ENCODE peak calls at places on chromosomes 1 and 21, in four cellular contexts. V is hepatocyte, W is fibroblast of lung, B is A673. E is an unnamed sample.

GRCh38 chr1:154157520-154158306 is 2.8 kb upstream of the NUP210L start:
- DNase-seq in V (peak), W (peak), B (no peak), E (peak)

GRCh38 chr1:33502726-33503125 is 30.3 kb downstream of the ZSCAN20 start:
- DNase-seq in V (no peak), W (peak), B (peak), E (no peak)

GRCh38 chr1:151837197-151837596 is 2.4 kb downstream of the C2CD4D start:
- DNase-seq in V (no peak), W (no peak), B (no peak), E (peak)

GRCh38 chr21:31098576-31099005 is 60.3 kb upstream of the KRTAP19-8 start:
- DNase-seq in V (peak), W (peak), B (peak), E (peak)

GRCh38 chr1:27785763-27786162 is 12.7 kb downstream of the STX12 start:
- DNase-seq in V (peak), W (peak), B (no peak), E (no peak)

GRCh38 chr1:221736714-221737113 is 5.2 kb downstream of the DUSP10 start:
- DNase-seq in V (no peak), W (no peak), B (no peak), E (no peak)

GRCh38 chr1:166925791-166926483 is 49.4 kb downstream of the ILDR2 start:
- DNase-seq in V (no peak), W (peak), B (peak), E (no peak)

GRCh38 chr1:36436820-36437219 is 13.4 kb downstream of the OSCP1 start:
- DNase-seq in V (peak), W (peak), B (no peak), E (no peak)

GRCh38 chr1:167786502-167786901 is 64.7 kb downstream of the MPZL1 start:
- DNase-seq in V (no peak), W (no peak), B (no peak), E (no peak)

GRCh38 chr1:36650200-36651065 is 167.7 kb upstream of the CSF3R start:
- DNase-seq in V (peak), W (peak), B (peak), E (peak)

GRCh38 chr1:189150624-189151023 is 1327.0 kb downstream of the BRINP3 start:
- DNase-seq in V (no peak), W (no peak), B (no peak), E (no peak)

GRCh38 chr1:155176544-155177071 is 3.0 kb downstream of the TRIM46 start:
- DNase-seq in V (peak), W (peak), B (peak), E (peak)

GRCh38 chr1:30654188-30654587 is 69.2 kb downstream of the MATN1 start:
- DNase-seq in V (no peak), W (no peak), B (no peak), E (no peak)

GRCh38 chr1:225415307-225415706 is 12.5 kb downstream of the LBR start:
- DNase-seq in V (no peak), W (no peak), B (no peak), E (no peak)

GRCh38 chr1:181936768-181937581 is 124.5 kb downstream of the ZNF648 start:
- DNase-seq in V (peak), W (peak), B (peak), E (peak)

GRCh38 chr1:232669981-232670763 is 40.2 kb upstream of the SIPA1L2 start:
- DNase-seq in V (no peak), W (peak), B (no peak), E (no peak)

GRCh38 chr1:201153474-201154388 is 543 bp downstream of the TMEM9 start:
- DNase-seq in V (no peak), W (peak), B (no peak), E (no peak)

GRCh38 chr1:15033264-15033663 is 120.3 kb upstream of the TMEM51 start:
- DNase-seq in V (no peak), W (peak), B (no peak), E (no peak)

GRCh38 chr1:42046772-42047552 is 106.2 kb upstream of the GUCA2B start:
- DNase-seq in V (peak), W (no peak), B (no peak), E (no peak)

GRCh38 chr1:84998642-84999280 is 1.8 kb upstream of the MCOLN2 start:
- DNase-seq in V (peak), W (peak), B (peak), E (no peak)

GRCh38 chr21:44378646-44379581 is 25.5 kb downstream of the TRPM2 start:
- DNase-seq in V (no peak), W (no peak), B (no peak), E (no peak)

GRCh38 chr21:37855568-37856391 is 60.5 kb downstream of the KCNJ6 start:
- DNase-seq in V (no peak), W (peak), B (no peak), E (no peak)

GRCh38 chr1:210905944-210906453 is 227.9 kb downstream of the KCNH1 start:
- DNase-seq in V (no peak), W (no peak), B (no peak), E (no peak)

GRCh38 chr1:30898031-30898815 is 10.3 kb downstream of the SDC3 start:
- DNase-seq in V (no peak), W (no peak), B (no peak), E (no peak)

GRCh38 chr1:173473599-173474011 is 3.5 kb upstream of the PRDX6 start:
- DNase-seq in V (peak), W (peak), B (no peak), E (no peak)

GRCh38 chr1:106937104-106937503 is 119.4 kb upstream of the PRMT6 start:
- DNase-seq in V (no peak), W (peak), B (peak), E (no peak)

GRCh38 chr1:110135268-110136065 is 14.8 kb upstream of the SLC6A17 start:
- DNase-seq in V (no peak), W (no peak), B (no peak), E (no peak)

GRCh38 chr1:8040586-8040985 is 14.5 kb upstream of the ERRFI1 start:
- DNase-seq in V (peak), W (peak), B (peak), E (no peak)

GRCh38 chr1:8396912-8397406 is 79.0 kb downstream of the SLC45A1 start:
- DNase-seq in V (peak), W (peak), B (peak), E (no peak)

GRCh38 chr1:94081566-94082344 is 39.2 kb downstream of the ABCA4 start:
- DNase-seq in V (no peak), W (peak), B (peak), E (no peak)

GRCh38 chr1:56589369-56589768 is 10.0 kb upstream of the PLPP3 start:
- DNase-seq in V (no peak), W (no peak), B (no peak), E (no peak)

GRCh38 chr1:206631085-206631509 is 4.2 kb upstream of the DYRK3 start:
- DNase-seq in V (peak), W (peak), B (peak), E (peak)

GRCh38 chr1:186595969-186596368 is 84.3 kb downstream of the PTGS2 start:
- DNase-seq in V (no peak), W (no peak), B (no peak), E (no peak)

GRCh38 chr21:19458295-19458694 is 1054.7 kb upstream of the TMPRSS15 start:
- DNase-seq in V (no peak), W (no peak), B (no peak), E (no peak)

GRCh38 chr1:155801149-155801548 is 55.9 kb downstream of the GON4L start:
- DNase-seq in V (no peak), W (peak), B (peak), E (no peak)

GRCh38 chr1:20710450-20711284 is 7.1 kb downstream of the KIF17 start:
- DNase-seq in V (no peak), W (no peak), B (no peak), E (no peak)

GRCh38 chr1:92184632-92185031 is 33.1 kb upstream of the C1orf146 start:
- DNase-seq in V (no peak), W (peak), B (peak), E (no peak)

GRCh38 chr1:117512728-117513321 is 93.0 kb upstream of the TENT5C start:
- DNase-seq in V (peak), W (no peak), B (peak), E (no peak)

GRCh38 chr1:66752000-66752592 is at the start of gene DYNLT5:
- DNase-seq in V (peak), W (peak), B (no peak), E (no peak)

GRCh38 chr1:39692152-39693064 is 1.2 kb upstream of the HPCAL4 start:
- DNase-seq in V (no peak), W (no peak), B (no peak), E (no peak)
- TF ChIP-seq EZH2 in V (peak), W (peak), B (peak), E (no peak)

DNA sequence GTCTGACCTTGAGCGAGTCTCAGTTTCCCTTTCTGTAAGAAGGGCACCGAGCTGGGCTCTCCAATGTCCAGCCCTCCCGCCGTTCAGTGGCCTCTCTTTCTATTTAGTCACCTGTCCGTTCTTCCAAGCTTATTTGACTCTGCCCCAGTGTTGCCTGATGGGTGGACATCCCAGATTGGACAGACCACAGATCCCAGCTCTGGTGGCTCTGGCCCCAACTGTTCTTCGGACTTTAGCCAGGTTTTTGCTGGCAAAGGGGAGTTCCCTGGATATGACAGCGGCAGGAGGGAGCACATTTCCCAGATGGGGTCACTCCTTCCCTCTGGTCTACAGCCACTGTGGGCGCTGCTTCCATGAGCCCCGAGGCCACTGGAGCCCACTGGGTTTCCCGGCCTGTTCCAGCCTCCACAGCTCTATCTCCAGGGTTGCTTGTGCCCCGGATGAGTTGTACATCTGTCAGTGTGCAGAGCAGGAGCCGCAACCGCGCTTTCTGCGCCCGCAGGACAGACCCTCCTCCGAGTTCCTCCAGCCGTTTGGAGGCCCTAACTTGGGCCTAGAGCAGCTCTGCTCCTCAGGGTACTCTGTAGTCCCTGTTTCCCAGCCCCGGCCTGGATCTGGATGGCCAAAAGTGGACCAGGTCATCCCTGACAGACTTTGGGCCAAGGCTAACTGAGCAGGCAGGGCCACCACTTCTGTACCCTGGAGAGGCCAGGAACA is 3.8 kb downstream of the DMBX1 start:
- DNase-seq in V (no peak), W (no peak), B (no peak), E (no peak)
- TF ChIP-seq EZH2 in V (no peak), W (no peak), B (no peak), E (no peak)

GRCh38 chr21:34908424-34909055 is 140.6 kb downstream of the RUNX1 start:
- DNase-seq in V (peak), W (no peak), B (no peak), E (peak)
- TF ChIP-seq EZH2 in V (no peak), W (no peak), B (no peak), E (no peak)

DNA sequence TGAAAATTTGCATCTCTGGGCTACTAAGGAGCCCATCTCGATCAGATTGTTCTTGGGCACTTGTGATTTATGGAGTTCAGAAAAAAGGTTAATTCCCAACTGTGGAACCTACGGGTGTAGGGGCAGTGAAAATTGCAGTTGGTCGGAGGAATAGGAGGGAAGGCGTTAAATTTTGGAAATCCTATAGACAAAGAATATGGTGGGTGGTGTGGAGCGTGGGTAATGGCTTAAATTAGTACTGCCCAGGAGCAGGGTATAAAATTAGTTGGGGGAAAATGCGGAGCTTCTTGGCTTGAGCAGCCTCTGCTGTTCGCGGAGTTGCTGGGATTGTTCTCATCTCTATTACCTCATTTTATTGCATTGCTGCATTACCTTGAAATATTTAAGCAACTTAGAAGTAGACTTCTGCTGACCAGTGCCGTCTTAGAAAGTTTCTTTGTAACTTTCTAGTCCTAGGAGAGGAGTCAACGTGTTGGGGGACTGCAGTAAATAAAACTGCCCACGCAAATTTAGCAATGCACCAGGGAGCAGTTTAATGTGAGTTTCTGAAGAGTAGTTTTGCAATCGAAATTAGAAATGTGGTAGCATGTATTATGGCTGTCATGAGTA is 514 bp downstream of the S1PR1 start:
- DNase-seq in V (no peak), W (peak), B (peak), E (peak)
- TF ChIP-seq EZH2 in V (no peak), W (no peak), B (no peak), E (no peak)

DNA sequence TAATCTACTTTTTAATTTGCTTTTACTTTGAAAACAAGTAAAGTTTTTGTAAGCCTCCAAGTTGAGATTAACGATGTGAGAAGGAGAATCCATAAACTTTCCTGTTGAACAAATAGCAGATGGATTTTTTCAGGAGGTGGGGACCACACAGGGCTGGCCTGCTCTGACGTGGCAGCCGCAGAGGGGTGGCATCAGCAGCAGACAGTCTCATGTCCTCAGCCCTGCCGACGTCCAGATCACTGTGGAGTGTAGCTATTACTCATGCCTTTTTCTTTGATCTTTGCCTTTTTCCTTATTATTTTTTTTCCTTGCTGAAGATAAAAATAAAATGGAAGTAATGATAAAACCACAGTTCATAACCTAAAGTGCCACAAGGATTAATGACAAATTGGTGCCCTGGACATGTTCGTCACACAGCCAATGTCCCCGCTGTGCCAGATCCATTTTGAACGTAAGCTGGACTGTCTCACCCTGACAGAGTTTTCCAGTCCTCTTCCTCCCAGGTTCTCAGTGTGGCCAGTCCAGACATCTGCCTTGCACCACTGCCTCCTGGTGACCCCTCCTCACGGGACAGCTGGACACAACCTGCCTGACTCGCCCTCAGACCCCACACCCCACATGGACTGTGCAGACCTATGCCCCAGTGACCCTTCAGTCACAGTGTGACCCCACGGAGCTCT is 15.4 kb upstream of the ZBTB21 start:
- DNase-seq in V (peak), W (peak), B (no peak), E (no peak)
- TF ChIP-seq EZH2 in V (no peak), W (no peak), B (no peak), E (no peak)

DNA sequence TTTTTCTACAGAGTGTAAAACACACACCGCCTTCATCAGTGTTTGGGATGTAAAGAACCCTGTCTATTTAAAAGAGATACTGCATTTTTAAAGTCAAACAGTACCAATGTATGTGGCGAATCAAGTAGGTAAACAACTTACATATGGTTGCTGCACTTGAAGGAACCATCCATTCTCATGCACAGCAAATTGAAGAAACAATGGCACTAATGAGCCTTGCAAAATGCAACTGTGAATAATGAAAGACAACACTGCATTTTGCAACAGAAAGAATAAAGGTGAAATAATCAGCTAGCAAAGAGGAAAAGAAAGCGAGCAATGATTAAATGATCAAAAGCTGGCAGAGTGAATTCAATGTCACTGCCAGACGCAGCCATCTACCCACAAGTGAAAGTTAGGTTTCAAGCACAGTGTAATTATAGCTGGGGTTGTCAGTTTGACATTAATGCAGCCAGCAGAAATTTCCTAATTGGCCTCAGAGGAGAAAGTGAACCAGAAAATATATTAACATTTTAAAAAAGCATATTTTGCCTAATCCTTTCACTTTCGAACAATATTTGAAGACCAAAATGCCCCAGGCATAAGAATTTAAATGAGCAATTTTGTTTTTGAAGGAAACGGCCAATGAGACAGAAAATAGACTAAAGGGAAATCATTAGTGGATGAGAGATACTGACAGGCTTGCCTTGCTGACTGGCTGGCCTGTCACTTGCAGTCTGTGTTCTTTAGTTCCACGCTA is 11.0 kb upstream of the BARHL2 start:
- DNase-seq in V (no peak), W (no peak), B (no peak), E (no peak)
- TF ChIP-seq EZH2 in V (peak), W (no peak), B (no peak), E (no peak)